ENCODE peak calls at places on chromosomes 7 and 10, in five cellular contexts. L is GM12878, J is H1, A is HepG2, Y is HEK293T. H is an unnamed sample.

GRCh38 chr7:151745706-151746105 is 131.2 kb downstream of the PRKAG2 start:
- DNase-seq in L (no peak), Y (no peak), J (no peak), A (no peak), H (no peak)

GRCh38 chr7:131581241-131582157 is 25.1 kb upstream of the PODXL start:
- DNase-seq in J (no peak), Y (no peak), L (no peak), A (no peak), H (no peak)

GRCh38 chr10:67790534-67791408 is 47.2 kb downstream of the DNAJC12 start:
- DNase-seq in A (no peak), L (no peak), J (no peak), Y (no peak), H (no peak)

GRCh38 chr10:110547139-110547761 is 20.2 kb upstream of the SMC3 start:
- DNase-seq in L (no peak), J (no peak), A (peak; percentile 54), Y (peak; percentile 76), H (no peak)

GRCh38 chr7:128836729-128837348 is 6.6 kb downstream of the FLNC start:
- DNase-seq in A (no peak), Y (no peak), J (no peak), L (no peak), H (no peak)

GRCh38 chr10:104080762-104081161 is 4.9 kb downstream of the COL17A1 start:
- DNase-seq in L (no peak), Y (peak; percentile 55), A (peak; percentile 28), J (no peak), H (no peak)

GRCh38 chr10:116444527-116445142 is 17.0 kb downstream of the PNLIPRP3 start:
- DNase-seq in L (peak; percentile 3), Y (peak; percentile 62), A (peak; percentile 23), J (no peak), H (peak; percentile 35)

GRCh38 chr10:18219096-18219495 is 78.9 kb downstream of the CACNB2 start:
- DNase-seq in A (no peak), Y (no peak), L (no peak), J (no peak), H (no peak)

GRCh38 chr7:30970594-30971094 is 6.9 kb downstream of the GHRHR start:
- DNase-seq in Y (peak; percentile 8), L (no peak), A (no peak), J (no peak), H (peak; percentile 59)

GRCh38 chr10:43952760-43953159 is 304.1 kb upstream of the ZNF32 start:
- DNase-seq in A (no peak), Y (no peak), L (no peak), J (no peak), H (no peak)

GRCh38 chr10:28295346-28295745 is 7.5 kb downstream of the MPP7 start:
- DNase-seq in A (no peak), J (no peak), L (no peak), Y (no peak), H (no peak)
- TF ChIP-seq SUZ12 in A (no peak), J (no peak), L (no peak), Y (no peak), H (no peak)

GRCh38 chr7:15723840-15724239 is 37.4 kb upstream of the MEOX2 start:
- DNase-seq in Y (no peak), L (no peak), J (no peak), A (no peak), H (no peak)
- TF ChIP-seq SUZ12 in Y (no peak), L (no peak), J (no peak), A (no peak), H (no peak)

GRCh38 chr7:157711353-157711888 is 374.6 kb downstream of the DNAJB6 start:
- DNase-seq in A (no peak), Y (no peak), L (no peak), J (no peak), H (no peak)
- TF ChIP-seq SUZ12 in A (no peak), Y (no peak), L (no peak), J (no peak), H (no peak)

GRCh38 chr10:3773465-3774017 is 11.5 kb downstream of the KLF6 start:
- DNase-seq in A (no peak), Y (no peak), L (no peak), J (no peak), H (no peak)
- TF ChIP-seq SUZ12 in A (no peak), Y (no peak), L (no peak), J (no peak), H (no peak)

GRCh38 chr10:13483951-13484350 is 44.9 kb downstream of the BEND7 start:
- DNase-seq in L (no peak), Y (no peak), A (no peak), J (no peak), H (no peak)
- TF ChIP-seq SUZ12 in L (no peak), Y (no peak), A (no peak), J (no peak), H (no peak)

GRCh38 chr7:76428868-76429805 is 4.4 kb downstream of the ZP3 start:
- DNase-seq in L (no peak), J (no peak), A (no peak), Y (no peak), H (no peak)
- TF ChIP-seq SUZ12 in L (no peak), J (no peak), A (no peak), Y (no peak), H (no peak)

H was measured in NT2/D1.